ENCODE peak calls at places on chromosomes 16 and 17, in seven cellular contexts. O, Q, K, U, G, M and B are unnamed samples.

GRCh38 chr16:4537376-4538066 is 1.1 kb downstream of the CDIP1 start:
- DNase-seq in O (no peak), Q (no peak), K (no peak), U (no peak), G (no peak), M (no peak), B (no peak)

GRCh38 chr17:77337150-77337549 is 196.4 kb downstream of the SEC14L1 start:
- DNase-seq in O (no peak), Q (no peak), K (no peak), U (no peak), G (no peak), M (no peak), B (no peak)

GRCh38 chr17:47615766-47616424 is 33.8 kb upstream of the KPNB1 start:
- DNase-seq in O (peak; percentile 28), Q (no peak), K (no peak), U (peak; percentile 70), G (no peak), M (no peak), B (no peak)

GRCh38 chr16:85136705-85137322 is 24.5 kb upstream of the CIBAR2 start:
- DNase-seq in O (no peak), Q (peak; percentile 46), K (no peak), U (peak; percentile 46), G (no peak), M (no peak), B (no peak)

GRCh38 chr17:21077286-21077685 is 34.5 kb upstream of the USP22 start:
- DNase-seq in O (no peak), Q (no peak), K (no peak), U (no peak), G (no peak), M (no peak), B (no peak)

GRCh38 chr17:8124350-8125195 is 667 bp upstream of the HES7 start:
- DNase-seq in O (peak; percentile 11), Q (no peak), K (no peak), U (no peak), G (no peak), M (no peak), B (no peak)

GRCh38 chr16:72455743-72456659 is 284.0 kb upstream of the PMFBP1 start:
- DNase-seq in O (no peak), Q (no peak), K (no peak), U (peak; percentile 7), G (no peak), M (no peak), B (no peak)

GRCh38 chr17:67520282-67520906 is 143.3 kb downstream of the PITPNC1 start:
- DNase-seq in O (peak; percentile 70), Q (no peak), K (no peak), U (peak; percentile 43), G (no peak), M (no peak), B (no peak)

GRCh38 chr17:63286254-63286653 is 159.9 kb downstream of the CYB561 start:
- DNase-seq in O (no peak), Q (no peak), K (no peak), U (no peak), G (no peak), M (no peak), B (no peak)

GRCh38 chr17:56098746-56099145 is 54.5 kb upstream of the ANKFN1 start:
- DNase-seq in O (no peak), Q (no peak), K (no peak), U (no peak), G (no peak), M (no peak), B (no peak)

GRCh38 chr17:74862108-74862901 is 2.6 kb upstream of the GRIN2C start:
- DNase-seq in O (no peak), Q (no peak), K (peak; percentile 52), U (peak; percentile 68), G (no peak), M (peak; percentile 23), B (peak; percentile 63)

GRCh38 chr17:27109346-27109745 is 184.6 kb upstream of the WSB1 start:
- DNase-seq in O (no peak), Q (no peak), K (no peak), U (no peak), G (no peak), M (no peak), B (no peak)

GRCh38 chr17:77645441-77646430 is 312.8 kb upstream of the TNRC6C start:
- DNase-seq in O (peak; percentile 27), Q (no peak), K (no peak), U (peak; percentile 28), G (no peak), M (peak; percentile 33), B (no peak)

GRCh38 chr17:35709874-35710273 is 21.6 kb upstream of the RASL10B start:
- DNase-seq in O (no peak), Q (no peak), K (no peak), U (no peak), G (no peak), M (no peak), B (no peak)

GRCh38 chr17:35486920-35487727 is 38.6 kb upstream of the SLFN13 start:
- DNase-seq in O (peak; percentile 79), Q (peak; percentile 12), K (no peak), U (peak; percentile 57), G (no peak), M (peak; percentile 61), B (no peak)

GRCh38 chr16:13923703-13924298 is 3.8 kb downstream of the ERCC4 start:
- DNase-seq in O (peak; percentile 57), Q (no peak), K (no peak), U (peak; percentile 75), G (no peak), M (no peak), B (no peak)

GRCh38 chr17:35160354-35161201 is 13.0 kb downstream of the UNC45B start:
- DNase-seq in O (no peak), Q (no peak), K (no peak), U (no peak), G (no peak), M (peak; percentile 32), B (no peak)

GRCh38 chr17:7019839-7020519 is 2.9 kb upstream of the BCL6B start:
- DNase-seq in O (peak; percentile 50), Q (peak; percentile 70), K (no peak), U (peak; percentile 86), G (no peak), M (no peak), B (no peak)

GRCh38 chr17:61400058-61400785 is 579 bp downstream of the TBX2 start:
- DNase-seq in O (peak; percentile 59), Q (no peak), K (no peak), U (peak; percentile 74), G (no peak), M (no peak), B (no peak)

GRCh38 chr17:80817321-80817845 is 174.3 kb upstream of the CHMP6 start:
- DNase-seq in O (no peak), Q (no peak), K (no peak), U (no peak), G (no peak), M (no peak), B (no peak)

GRCh38 chr16:2228161-2228824 is 4.9 kb downstream of the E4F1 start:
- DNase-seq in O (no peak), Q (no peak), K (no peak), U (no peak), G (no peak), M (no peak), B (no peak)

GRCh38 chr17:70629902-70630301 is 460.6 kb downstream of the KCNJ2 start:
- DNase-seq in O (no peak), Q (no peak), K (peak; percentile 49), U (peak; percentile 11), G (no peak), M (no peak), B (no peak)

GRCh38 chr17:81371910-81372760 is 23.1 kb upstream of the BAHCC1 start:
- DNase-seq in O (peak; percentile 22), Q (no peak), K (peak; percentile 73), U (peak; percentile 63), G (no peak), M (no peak), B (no peak)

GRCh38 chr16:69494993-69495392 is 70.6 kb downstream of the CYB5B start:
- DNase-seq in O (no peak), Q (no peak), K (no peak), U (no peak), G (no peak), M (no peak), B (no peak)

GRCh38 chr17:72603346-72604242 is 482.8 kb downstream of the SOX9 start:
- DNase-seq in O (peak; percentile 96), Q (no peak), K (no peak), U (peak; percentile 90), G (no peak), M (no peak), B (no peak)